ENCODE peak calls at places on chromosomes 1 and 21, in four cellular contexts. K, L, R and C are unnamed samples.

GRCh38 chr1:25037174-25038074 is 107.3 kb upstream of the RUNX3 start:
- DNase-seq in R (no peak), K (peak), L (no peak), C (no peak)

GRCh38 chr1:161382214-161383019 is 14.7 kb upstream of the CFAP126 start:
- DNase-seq in K (no peak), R (no peak), L (no peak), C (no peak)

GRCh38 chr1:204971700-204972336 is 71.2 kb upstream of the CNTN2 start:
- DNase-seq in R (no peak), K (no peak), L (no peak), C (no peak)

GRCh38 chr1:207698822-207699483 is 52.9 kb upstream of the CD46 start:
- DNase-seq in R (no peak), L (no peak), K (no peak), C (no peak)

GRCh38 chr1:222247081-222247480 is 300.8 kb downstream of the HHIPL2 start:
- DNase-seq in K (no peak), R (no peak), L (no peak), C (no peak)

GRCh38 chr21:39434950-39435349 is 10.6 kb downstream of the LCA5L start:
- DNase-seq in R (no peak), L (no peak), K (no peak), C (no peak)

GRCh38 chr1:197399691-197400521 is 131.9 kb downstream of the CRB1 start:
- DNase-seq in L (no peak), K (no peak), R (no peak), C (no peak)

GRCh38 chr1:19430121-19431068 is 54.9 kb downstream of the CAPZB start:
- DNase-seq in R (no peak), K (no peak), L (no peak), C (no peak)